ENCODE peak calls at places on chromosome 4, in four cellular contexts. X is AG08396, A is RWPE1, V is T47D. Z is an unnamed sample.

GRCh38 chr4:59655996-59656395 is 1544.1 kb upstream of the ADGRL3 start:
- DNase-seq in V (no peak), A (no peak), X (no peak), Z (peak)

GRCh38 chr4:8385611-8386010 is 54.9 kb downstream of the ACOX3 start:
- DNase-seq in V (no peak), X (no peak), A (no peak), Z (no peak)

GRCh38 chr4:73704314-73705055 is 35.9 kb upstream of the CXCL8 start:
- DNase-seq in A (peak), V (peak), X (peak), Z (peak)

GRCh38 chr4:14906805-14907204 is 95.5 kb upstream of the CPEB2 start:
- DNase-seq in V (no peak), X (no peak), A (no peak), Z (no peak)

GRCh38 chr4:140249351-140249750 is 95.4 kb upstream of the MAML3 start:
- DNase-seq in X (no peak), A (no peak), V (no peak), Z (no peak)

GRCh38 chr4:153488719-153489384 is 22.7 kb downstream of the TMEM131L start:
- DNase-seq in V (no peak), X (no peak), A (no peak), Z (no peak)

GRCh38 chr4:156109943-156110925 is 156.6 kb upstream of the CTSO start:
- DNase-seq in X (peak), V (peak), A (peak), Z (no peak)

GRCh38 chr4:116001291-116001690 is 887.9 kb upstream of the NDST4 start:
- DNase-seq in A (no peak), X (no peak), V (peak), Z (no peak)

GRCh38 chr4:139331185-139331584 is 28.9 kb upstream of the NDUFC1 start:
- DNase-seq in V (no peak), A (no peak), X (no peak), Z (no peak)

GRCh38 chr4:8641931-8642650 is 49.5 kb downstream of the CPZ start:
- DNase-seq in X (no peak), A (no peak), V (peak), Z (no peak)

GRCh38 chr4:126592088-126592487 is 1040.7 kb upstream of the INTU start:
- DNase-seq in V (peak), A (no peak), X (no peak), Z (no peak)

GRCh38 chr4:10521386-10521785 is 64.2 kb upstream of the ZNF518B start:
- DNase-seq in X (no peak), A (no peak), V (no peak), Z (no peak)

GRCh38 chr4:47746122-47746521 is 91.7 kb downstream of the CORIN start:
- DNase-seq in A (no peak), X (no peak), V (no peak), Z (no peak)

GRCh38 chr4:30429813-30430466 is 290.2 kb upstream of the PCDH7 start:
- DNase-seq in X (no peak), V (no peak), A (peak), Z (peak)

Z was measured in NCI-H226.